ENCODE peak calls at places on chromosomes 3 and 15, in nine cellular contexts. M is A549; K is activated gamma-delta T cell treated with anti-CD3 and anti-CD28 coated beads, Interleukin-2, amount 50 U/mL, for 16 hours; W is fibroblast of lung; O is GM20000; N is AG20443; V is aorta; H is stimulated activated effector memory CD8-positive, alpha-beta T cell treated with anti-CD3 and anti-CD28 coated beads, Interleukin-12 subunit alpha, Interleukin-12 subunit beta, amount 100 ng/mL, for 72 hours; S is CD4-positive, CD25-positive, alpha-beta regulatory T cell. B is an unnamed sample.

GRCh38 chr3:39330824-39331223 is 1.3 kb downstream of the CCR8 start:
- DNase-seq in H (no peak), K (no peak), V (no peak), W (no peak), N (no peak), M (no peak), O (no peak), S (no peak), B (no peak)

GRCh38 chr15:64892850-64893403 is 18.8 kb upstream of the ANKDD1A start:
- DNase-seq in W (no peak), N (no peak), K (no peak), M (no peak), S (no peak), V (no peak), O (no peak), H (peak; percentile 75), B (no peak)

GRCh38 chr3:26437678-26438077 is 184.9 kb upstream of the LRRC3B start:
- DNase-seq in O (no peak), N (no peak), M (peak; percentile 49), V (no peak), S (no peak), W (peak; percentile 80), H (no peak), K (no peak), B (no peak)

GRCh38 chr15:44656241-44656640 is 7.2 kb downstream of the SPG11 start:
- DNase-seq in O (no peak), S (no peak), M (no peak), H (no peak), V (no peak), W (no peak), K (no peak), N (no peak), B (no peak)

GRCh38 chr15:51706347-51706746 is 25.0 kb downstream of the SCG3 start:
- DNase-seq in M (no peak), N (peak; percentile 43), O (no peak), S (no peak), V (no peak), K (no peak), H (no peak), W (peak; percentile 62), B (no peak)

GRCh38 chr15:99306694-99307338 is 55.5 kb downstream of the LRRC28 start:
- DNase-seq in V (no peak), O (no peak), S (no peak), H (no peak), N (no peak), K (no peak), W (peak; percentile 29), M (no peak), B (no peak)

GRCh38 chr3:21839592-21839991 is 88.6 kb upstream of the ZNF385D start:
- DNase-seq in H (no peak), O (no peak), M (peak; percentile 4), N (peak; percentile 82), V (no peak), S (no peak), K (no peak), W (peak; percentile 96), B (no peak)

GRCh38 chr3:172341482-172342059 is 106.7 kb downstream of the GHSR start:
- DNase-seq in H (no peak), N (peak; percentile 50), M (peak; percentile 60), V (no peak), K (no peak), S (peak; percentile 6), W (peak; percentile 57), O (peak; percentile 43), B (no peak)

GRCh38 chr3:123929325-123929724 is 31.7 kb downstream of the CCDC14 start:
- DNase-seq in S (no peak), W (no peak), O (no peak), K (no peak), H (no peak), N (no peak), M (no peak), V (no peak), B (no peak)

GRCh38 chr3:62373714-62374333 is 474 bp upstream of the FEZF2 start:
- DNase-seq in V (no peak), N (no peak), S (no peak), H (no peak), W (no peak), K (no peak), M (no peak), O (peak; percentile 33), B (no peak)

GRCh38 chr3:65439641-65440040 is 599.1 kb downstream of the MAGI1 start:
- DNase-seq in N (peak; percentile 75), H (no peak), V (peak; percentile 79), W (peak; percentile 40), O (peak; percentile 17), S (no peak), K (no peak), M (peak; percentile 46), B (no peak)

GRCh38 chr15:61530769-61531168 is 301.7 kb upstream of the RORA start:
- DNase-seq in W (no peak), M (no peak), H (no peak), O (no peak), V (no peak), K (no peak), N (no peak), S (no peak), B (no peak)

GRCh38 chr3:140187648-140188221 is 252.8 kb downstream of the CLSTN2 start:
- DNase-seq in S (no peak), H (no peak), N (no peak), O (no peak), V (no peak), M (no peak), K (no peak), W (no peak), B (no peak)

GRCh38 chr15:33201376-33202189 is 7.1 kb upstream of the FMN1 start:
- DNase-seq in S (peak; percentile 10), H (peak; percentile 73), M (peak; percentile 91), K (peak; percentile 42), O (peak; percentile 50), N (peak; percentile 41), W (peak; percentile 64), V (no peak), B (peak; percentile 23)

GRCh38 chr3:6018456-6018855 is 830.9 kb downstream of the EDEM1 start:
- DNase-seq in O (no peak), S (no peak), H (no peak), K (no peak), N (no peak), M (no peak), V (no peak), W (no peak), B (no peak)

GRCh38 chr3:134483195-134483890 is 2.4 kb downstream of the ANAPC13 start:
- DNase-seq in N (peak; percentile 59), H (no peak), W (peak; percentile 93), S (no peak), V (no peak), M (no peak), O (no peak), K (no peak), B (no peak)

GRCh38 chr3:70049761-70050160 is 50.2 kb downstream of the SAMMSON start:
- DNase-seq in S (no peak), M (no peak), K (no peak), V (no peak), O (no peak), N (no peak), H (no peak), W (peak; percentile 26), B (no peak)

GRCh38 chr3:139480585-139480984 is 4.3 kb upstream of the RBP2 start:
- DNase-seq in O (no peak), W (no peak), K (no peak), H (no peak), V (no peak), M (no peak), S (no peak), N (no peak), B (no peak)

GRCh38 chr3:168956087-168956486 is 707.4 kb downstream of the MECOM start:
- DNase-seq in W (no peak), H (no peak), V (no peak), N (no peak), S (no peak), O (no peak), M (no peak), K (no peak), B (no peak)

GRCh38 chr15:22944651-22945050 is 35.5 kb downstream of the CYFIP1 start:
- DNase-seq in M (no peak), S (no peak), N (no peak), V (no peak), H (no peak), K (no peak), O (no peak), W (no peak), B (no peak)

GRCh38 chr3:27657871-27658270 is 64.3 kb downstream of the EOMES start:
- DNase-seq in W (peak; percentile 38), K (no peak), N (no peak), M (no peak), S (no peak), V (no peak), H (no peak), O (no peak), B (no peak)

GRCh38 chr3:160003520-160004128 is 15.0 kb downstream of the IL12A start:
- DNase-seq in M (peak; percentile 69), H (peak; percentile 62), N (peak; percentile 62), S (no peak), W (peak; percentile 35), V (no peak), K (peak; percentile 12), O (peak; percentile 52), B (peak; percentile 26)

GRCh38 chr3:134057006-134057832 is 27.5 kb upstream of the SLCO2A1 start:
- DNase-seq in S (no peak), M (no peak), H (no peak), N (peak; percentile 58), O (no peak), W (peak; percentile 30), K (no peak), V (peak; percentile 51), B (no peak)

GRCh38 chr15:30827625-30828303 is 76.0 kb upstream of the FAN1 start:
- DNase-seq in W (no peak), N (no peak), M (peak; percentile 29), V (no peak), O (no peak), H (no peak), K (no peak), S (no peak), B (no peak)

GRCh38 chr15:44719293-44719999 is 8.1 kb downstream of the B2M start:
- DNase-seq in O (peak; percentile 38), N (no peak), H (peak; percentile 84), K (no peak), M (no peak), S (peak; percentile 51), V (no peak), W (peak; percentile 21), B (no peak)

GRCh38 chr3:4289044-4289443 is 14.1 kb upstream of the SETMAR start:
- DNase-seq in V (no peak), N (no peak), O (no peak), K (no peak), M (no peak), S (no peak), W (no peak), H (no peak), B (no peak)

GRCh38 chr3:47283193-47283537 is 421 bp downstream of the KLHL18 start:
- DNase-seq in W (peak; percentile 11), N (peak; percentile 25), K (no peak), O (no peak), S (no peak), M (peak; percentile 5), V (no peak), H (no peak), B (no peak)

GRCh38 chr15:98067339-98067738 is 106.8 kb downstream of the ARRDC4 start:
- DNase-seq in M (no peak), H (no peak), O (no peak), V (no peak), N (peak; percentile 63), K (no peak), W (no peak), S (no peak), B (no peak)

GRCh38 chr15:99019558-99020540 is 12.3 kb upstream of the PGPEP1L start:
- DNase-seq in H (no peak), M (peak; percentile 48), O (no peak), K (no peak), N (peak; percentile 68), S (no peak), W (peak; percentile 65), V (no peak), B (no peak)

GRCh38 chr15:73183071-73183470 is 130.8 kb downstream of the NEO1 start:
- DNase-seq in S (no peak), M (no peak), N (no peak), O (no peak), V (no peak), H (no peak), W (no peak), K (no peak), B (no peak)

GRCh38 chr3:153970047-153970446 is 151.1 kb upstream of the ARHGEF26 start:
- DNase-seq in M (no peak), W (no peak), H (no peak), V (no peak), O (no peak), N (no peak), S (no peak), K (no peak), B (no peak)